ENCODE peak calls at places on chromosomes 2 and 18, in four cellular contexts. One of them, this sample, is unnamed.

GRCh38 chr2:231646471-231646870 is 53.8 kb downstream of the TEX44 start:
- DNase-seq in upper lobe of right lung: no peak
- DNase-seq in CD4-positive, CD25-positive, alpha-beta regulatory T cell: no peak
- DNase-seq in astrocyte: no peak
- DNase-seq in this sample: no peak

GRCh38 chr2:142112648-142113278 is 18.1 kb downstream of the LRP1B start:
- DNase-seq in astrocyte: peak; percentile 94
- DNase-seq in upper lobe of right lung: no peak
- DNase-seq in CD4-positive, CD25-positive, alpha-beta regulatory T cell: no peak
- DNase-seq in this sample: no peak

GRCh38 chr2:173997269-173997668 is 32.1 kb upstream of the SP3 start:
- DNase-seq in CD4-positive, CD25-positive, alpha-beta regulatory T cell: no peak
- DNase-seq in upper lobe of right lung: peak; percentile 90
- DNase-seq in astrocyte: no peak
- DNase-seq in this sample: no peak

GRCh38 chr18:40380657-40381441 is 1574.2 kb upstream of the PIK3C3 start:
- DNase-seq in upper lobe of right lung: no peak
- DNase-seq in astrocyte: peak; percentile 52
- DNase-seq in CD4-positive, CD25-positive, alpha-beta regulatory T cell: no peak
- DNase-seq in this sample: no peak

GRCh38 chr2:163637876-163638275 is 97.9 kb downstream of the FIGN start:
- DNase-seq in upper lobe of right lung: no peak
- DNase-seq in CD4-positive, CD25-positive, alpha-beta regulatory T cell: no peak
- DNase-seq in astrocyte: no peak
- DNase-seq in this sample: no peak

GRCh38 chr18:77144451-77145118 is 12.0 kb upstream of the MBP start:
- DNase-seq in upper lobe of right lung: no peak
- DNase-seq in astrocyte: no peak
- DNase-seq in CD4-positive, CD25-positive, alpha-beta regulatory T cell: no peak
- DNase-seq in this sample: no peak

GRCh38 chr2:241445426-241445825 is 63.0 kb downstream of the STK25 start:
- DNase-seq in upper lobe of right lung: no peak
- DNase-seq in CD4-positive, CD25-positive, alpha-beta regulatory T cell: no peak
- DNase-seq in astrocyte: no peak
- DNase-seq in this sample: no peak

GRCh38 chr2:1791670-1792069 is 47.4 kb upstream of the PXDN start:
- DNase-seq in CD4-positive, CD25-positive, alpha-beta regulatory T cell: no peak
- DNase-seq in astrocyte: no peak
- DNase-seq in upper lobe of right lung: no peak
- DNase-seq in this sample: no peak

GRCh38 chr18:43936176-43936575 is 658.9 kb upstream of the SYT4 start:
- DNase-seq in CD4-positive, CD25-positive, alpha-beta regulatory T cell: no peak
- DNase-seq in upper lobe of right lung: no peak
- DNase-seq in astrocyte: no peak
- DNase-seq in this sample: no peak

GRCh38 chr2:1491751-1492150 is 78.5 kb downstream of the TPO start:
- DNase-seq in CD4-positive, CD25-positive, alpha-beta regulatory T cell: no peak
- DNase-seq in upper lobe of right lung: peak; percentile 54
- DNase-seq in astrocyte: no peak
- DNase-seq in this sample: no peak

GRCh38 chr2:148720501-148720998 is 76.0 kb downstream of the EPC2 start:
- DNase-seq in astrocyte: no peak
- DNase-seq in upper lobe of right lung: no peak
- DNase-seq in CD4-positive, CD25-positive, alpha-beta regulatory T cell: no peak
- DNase-seq in this sample: no peak

GRCh38 chr18:63179422-63179821 is 140.1 kb downstream of the BCL2 start:
- DNase-seq in upper lobe of right lung: no peak
- DNase-seq in astrocyte: no peak
- DNase-seq in CD4-positive, CD25-positive, alpha-beta regulatory T cell: no peak
- DNase-seq in this sample: no peak

GRCh38 chr2:28673338-28673737 is 78.3 kb upstream of the PPP1CB start:
- DNase-seq in upper lobe of right lung: no peak
- DNase-seq in astrocyte: no peak
- DNase-seq in CD4-positive, CD25-positive, alpha-beta regulatory T cell: no peak
- DNase-seq in this sample: no peak

GRCh38 chr18:394997-395383 is 105.5 kb downstream of the COLEC12 start:
- DNase-seq in astrocyte: peak; percentile 91
- DNase-seq in CD4-positive, CD25-positive, alpha-beta regulatory T cell: no peak
- DNase-seq in upper lobe of right lung: no peak
- DNase-seq in this sample: no peak

GRCh38 chr18:76791106-76791505 is 31.3 kb upstream of the ZNF236 start:
- DNase-seq in upper lobe of right lung: no peak
- DNase-seq in CD4-positive, CD25-positive, alpha-beta regulatory T cell: no peak
- DNase-seq in astrocyte: peak; percentile 7
- DNase-seq in this sample: no peak

GRCh38 chr18:32328379-32328778 is 138.5 kb downstream of the MEP1B start:
- DNase-seq in upper lobe of right lung: no peak
- DNase-seq in CD4-positive, CD25-positive, alpha-beta regulatory T cell: no peak
- DNase-seq in astrocyte: peak; percentile 80
- DNase-seq in this sample: no peak

GRCh38 chr2:229922449-229923386 is at the start of gene FBXO36:
- DNase-seq in upper lobe of right lung: peak; percentile 94
- DNase-seq in astrocyte: peak; percentile 44
- DNase-seq in CD4-positive, CD25-positive, alpha-beta regulatory T cell: no peak
- DNase-seq in this sample: peak; percentile 70

GRCh38 chr18:44231936-44232335 is 448.8 kb upstream of the SETBP1 start:
- DNase-seq in CD4-positive, CD25-positive, alpha-beta regulatory T cell: no peak
- DNase-seq in astrocyte: no peak
- DNase-seq in upper lobe of right lung: no peak
- DNase-seq in this sample: no peak

GRCh38 chr18:48375150-48375790 is 33.9 kb downstream of the ZBTB7C start:
- DNase-seq in astrocyte: no peak
- DNase-seq in upper lobe of right lung: no peak
- DNase-seq in CD4-positive, CD25-positive, alpha-beta regulatory T cell: no peak
- DNase-seq in this sample: no peak

GRCh38 chr2:71380665-71381064 is 49.1 kb downstream of the ZNF638 start:
- DNase-seq in astrocyte: peak; percentile 37
- DNase-seq in upper lobe of right lung: no peak
- DNase-seq in CD4-positive, CD25-positive, alpha-beta regulatory T cell: no peak
- DNase-seq in this sample: no peak

GRCh38 chr2:11422901-11423435 is 43.0 kb downstream of the E2F6 start:
- DNase-seq in upper lobe of right lung: no peak
- DNase-seq in astrocyte: no peak
- DNase-seq in CD4-positive, CD25-positive, alpha-beta regulatory T cell: no peak
- DNase-seq in this sample: no peak

GRCh38 chr2:88826399-88826798 is 134.9 kb downstream of the RPIA start:
- DNase-seq in astrocyte: no peak
- DNase-seq in upper lobe of right lung: no peak
- DNase-seq in CD4-positive, CD25-positive, alpha-beta regulatory T cell: no peak
- DNase-seq in this sample: no peak

GRCh38 chr2:3751281-3751680 is 47.9 kb downstream of the DCDC2C start:
- DNase-seq in upper lobe of right lung: no peak
- DNase-seq in astrocyte: no peak
- DNase-seq in CD4-positive, CD25-positive, alpha-beta regulatory T cell: no peak
- DNase-seq in this sample: no peak

GRCh38 chr2:215361876-215362561 is 50.2 kb downstream of the ATIC start:
- DNase-seq in upper lobe of right lung: no peak
- DNase-seq in astrocyte: no peak
- DNase-seq in CD4-positive, CD25-positive, alpha-beta regulatory T cell: no peak
- DNase-seq in this sample: no peak

GRCh38 chr2:23541453-23542334 is 156.7 kb downstream of the KLHL29 start:
- DNase-seq in CD4-positive, CD25-positive, alpha-beta regulatory T cell: no peak
- DNase-seq in astrocyte: no peak
- DNase-seq in upper lobe of right lung: no peak
- DNase-seq in this sample: no peak

GRCh38 chr18:78948707-78949106 is 30.9 kb upstream of the SALL3 start:
- DNase-seq in upper lobe of right lung: no peak
- DNase-seq in astrocyte: no peak
- DNase-seq in CD4-positive, CD25-positive, alpha-beta regulatory T cell: no peak
- DNase-seq in this sample: no peak

GRCh38 chr2:46538393-46538792 is 59.0 kb downstream of the TMEM247 start:
- DNase-seq in astrocyte: no peak
- DNase-seq in upper lobe of right lung: no peak
- DNase-seq in CD4-positive, CD25-positive, alpha-beta regulatory T cell: no peak
- DNase-seq in this sample: no peak

GRCh38 chr2:9770308-9771100 is 72.8 kb upstream of the TAF1B start:
- DNase-seq in upper lobe of right lung: peak; percentile 76
- DNase-seq in CD4-positive, CD25-positive, alpha-beta regulatory T cell: peak; percentile 29
- DNase-seq in astrocyte: peak; percentile 61
- DNase-seq in this sample: peak; percentile 42

GRCh38 chr2:193303464-193303863 is 1108.7 kb upstream of the TMEFF2 start:
- DNase-seq in CD4-positive, CD25-positive, alpha-beta regulatory T cell: no peak
- DNase-seq in astrocyte: no peak
- DNase-seq in upper lobe of right lung: no peak
- DNase-seq in this sample: no peak

DNA sequence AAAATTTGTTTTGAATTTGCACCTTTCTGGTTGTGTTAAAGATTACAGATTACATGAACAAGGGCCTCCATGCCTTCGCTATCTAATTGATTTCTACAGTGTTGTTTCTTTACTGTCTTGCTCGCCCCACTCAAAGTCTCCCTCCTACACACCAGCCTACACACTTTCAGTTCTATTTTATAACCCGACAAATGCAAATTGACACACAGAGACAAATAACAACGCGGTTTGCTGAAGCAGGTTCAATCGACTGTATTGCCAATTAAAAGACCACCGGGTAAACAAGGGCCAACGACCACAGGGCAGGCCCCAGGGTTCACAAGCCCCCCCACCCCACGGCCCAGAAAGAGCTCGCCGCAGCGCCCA is 866 bp downstream of the STARD7 start:
- DNase-seq in CD4-positive, CD25-positive, alpha-beta regulatory T cell: no peak
- DNase-seq in astrocyte: no peak
- DNase-seq in upper lobe of right lung: no peak
- DNase-seq in this sample: no peak
- H3K4me1 ChIP-seq in CD4-positive, CD25-positive, alpha-beta regulatory T cell: peaks cover 57% of the 10 kb centered on the region
- H3K4me1 ChIP-seq in astrocyte: peaks cover 34% of the 10 kb centered on the region
- H3K4me1 ChIP-seq in upper lobe of right lung: peaks cover 58% of the 10 kb centered on the region
- H3K4me1 ChIP-seq in this sample: peaks cover 25% of the 10 kb centered on the region

GRCh38 chr2:98908909-98909308 is 27.1 kb downstream of the CRACDL start:
- DNase-seq in CD4-positive, CD25-positive, alpha-beta regulatory T cell: no peak
- DNase-seq in astrocyte: peak; percentile 25
- DNase-seq in upper lobe of right lung: no peak
- DNase-seq in this sample: no peak

GRCh38 chr2:98911126-98911375 is 25.0 kb downstream of the CRACDL start:
- DNase-seq in CD4-positive, CD25-positive, alpha-beta regulatory T cell: no peak
- DNase-seq in upper lobe of right lung: no peak
- DNase-seq in astrocyte: no peak
- DNase-seq in this sample: no peak

GRCh38 chr2:98909381-98910211 is 26.4 kb downstream of the CRACDL start:
- DNase-seq in CD4-positive, CD25-positive, alpha-beta regulatory T cell: no peak
- DNase-seq in upper lobe of right lung: peak; percentile 91
- DNase-seq in astrocyte: peak; percentile 87
- DNase-seq in this sample: no peak

GRCh38 chr2:98911376-98912154 is 24.5 kb downstream of the CRACDL start:
- DNase-seq in upper lobe of right lung: peak; percentile 37
- DNase-seq in astrocyte: peak; percentile 50
- DNase-seq in CD4-positive, CD25-positive, alpha-beta regulatory T cell: no peak
- DNase-seq in this sample: no peak

GRCh38 chr2:98910349-98911125 is 25.5 kb downstream of the CRACDL start:
- DNase-seq in CD4-positive, CD25-positive, alpha-beta regulatory T cell: no peak
- DNase-seq in upper lobe of right lung: peak; percentile 58
- DNase-seq in astrocyte: no peak
- DNase-seq in this sample: no peak
- H3K4me1 ChIP-seq in CD4-positive, CD25-positive, alpha-beta regulatory T cell: peaks cover 4% of the 10 kb centered on the region
- H3K4me1 ChIP-seq in upper lobe of right lung: peaks cover 38% of the 10 kb centered on the region
- H3K4me1 ChIP-seq in astrocyte: peaks cover 45% of the 10 kb centered on the region
- H3K4me1 ChIP-seq in this sample: no peaks in the 10 kb centered on the region

GRCh38 chr2:48253301-48253700 is 276.7 kb upstream of the STON1 start:
- DNase-seq in CD4-positive, CD25-positive, alpha-beta regulatory T cell: no peak
- DNase-seq in astrocyte: no peak
- DNase-seq in upper lobe of right lung: no peak
- DNase-seq in this sample: no peak

GRCh38 chr2:48251437-48252148 is 278.4 kb upstream of the STON1 start:
- DNase-seq in astrocyte: no peak
- DNase-seq in CD4-positive, CD25-positive, alpha-beta regulatory T cell: no peak
- DNase-seq in upper lobe of right lung: no peak
- DNase-seq in this sample: no peak

GRCh38 chr2:48257456-48257855 is 272.5 kb upstream of the STON1 start:
- DNase-seq in upper lobe of right lung: no peak
- DNase-seq in astrocyte: no peak
- DNase-seq in CD4-positive, CD25-positive, alpha-beta regulatory T cell: no peak
- DNase-seq in this sample: no peak

GRCh38 chr2:48250943-48251342 is 279.0 kb upstream of the STON1 start:
- DNase-seq in upper lobe of right lung: no peak
- DNase-seq in astrocyte: no peak
- DNase-seq in CD4-positive, CD25-positive, alpha-beta regulatory T cell: no peak
- DNase-seq in this sample: no peak

GRCh38 chr2:48254839-48255238 is 275.1 kb upstream of the STON1 start:
- DNase-seq in CD4-positive, CD25-positive, alpha-beta regulatory T cell: no peak
- DNase-seq in upper lobe of right lung: no peak
- DNase-seq in astrocyte: no peak
- DNase-seq in this sample: no peak
- H3K4me1 ChIP-seq in CD4-positive, CD25-positive, alpha-beta regulatory T cell: no peaks in the 10 kb centered on the region
- H3K4me1 ChIP-seq in upper lobe of right lung: peaks cover 15% of the 10 kb centered on the region
- H3K4me1 ChIP-seq in astrocyte: peaks cover 3% of the 10 kb centered on the region
- H3K4me1 ChIP-seq in this sample: no peaks in the 10 kb centered on the region

GRCh38 chr18:10516078-10516477 is 9.7 kb upstream of the NAPG start:
- DNase-seq in CD4-positive, CD25-positive, alpha-beta regulatory T cell: no peak
- DNase-seq in astrocyte: no peak
- DNase-seq in upper lobe of right lung: no peak
- DNase-seq in this sample: no peak
- H3K4me1 ChIP-seq in CD4-positive, CD25-positive, alpha-beta regulatory T cell: peaks cover 6% of the 10 kb centered on the region
- H3K4me1 ChIP-seq in astrocyte: peaks cover 9% of the 10 kb centered on the region
- H3K4me1 ChIP-seq in upper lobe of right lung: peaks cover 20% of the 10 kb centered on the region
- H3K4me1 ChIP-seq in this sample: no peaks in the 10 kb centered on the region

DNA sequence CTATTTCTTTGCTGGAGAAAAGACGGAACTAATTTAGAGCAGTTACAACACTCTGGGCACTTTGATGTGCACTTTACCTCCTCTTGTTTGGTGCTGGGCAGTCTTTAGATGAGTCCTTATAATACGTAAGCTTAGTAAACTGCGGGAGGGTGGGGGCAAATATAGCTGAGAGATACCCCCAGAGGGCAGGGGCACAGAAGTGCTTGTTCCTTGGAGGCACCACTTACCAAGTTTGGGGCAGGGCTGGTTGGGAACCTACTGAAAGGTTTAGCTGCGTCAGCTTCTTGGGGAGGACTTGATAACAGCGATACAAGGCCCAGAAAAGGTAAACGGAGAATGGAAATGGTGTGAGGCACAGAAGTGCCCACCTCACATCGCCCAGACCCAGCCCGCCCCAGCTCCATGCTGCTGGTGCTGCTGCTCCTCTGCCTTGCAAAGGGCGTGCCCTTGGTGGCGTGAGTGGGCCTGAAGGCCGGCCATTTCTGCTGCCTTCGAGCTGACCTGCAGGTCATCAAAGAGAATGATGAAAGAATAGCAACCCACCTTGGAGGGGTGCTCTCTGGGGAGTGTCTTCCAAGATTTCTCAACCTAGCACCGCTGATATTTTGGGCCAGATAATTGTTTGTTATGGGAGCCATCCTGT is 128.2 kb upstream of the EML6 start:
- DNase-seq in astrocyte: no peak
- DNase-seq in CD4-positive, CD25-positive, alpha-beta regulatory T cell: no peak
- DNase-seq in upper lobe of right lung: no peak
- DNase-seq in this sample: no peak
- H3K4me1 ChIP-seq in astrocyte: peaks cover 33% of the 10 kb centered on the region
- H3K4me1 ChIP-seq in CD4-positive, CD25-positive, alpha-beta regulatory T cell: peaks cover 72% of the 10 kb centered on the region
- H3K4me1 ChIP-seq in upper lobe of right lung: peaks cover 76% of the 10 kb centered on the region
- H3K4me1 ChIP-seq in this sample: peaks cover 61% of the 10 kb centered on the region

GRCh38 chr2:68416081-68416675 is 50.9 kb downstream of the FBXO48 start:
- DNase-seq in astrocyte: no peak
- DNase-seq in upper lobe of right lung: no peak
- DNase-seq in CD4-positive, CD25-positive, alpha-beta regulatory T cell: no peak
- DNase-seq in this sample: no peak
- H3K4me1 ChIP-seq in astrocyte: no peaks in the 10 kb centered on the region
- H3K4me1 ChIP-seq in upper lobe of right lung: no peaks in the 10 kb centered on the region
- H3K4me1 ChIP-seq in CD4-positive, CD25-positive, alpha-beta regulatory T cell: peaks cover 4% of the 10 kb centered on the region
- H3K4me1 ChIP-seq in this sample: no peaks in the 10 kb centered on the region

GRCh38 chr2:235669269-235669831 is 175.5 kb downstream of the AGAP1 start:
- DNase-seq in CD4-positive, CD25-positive, alpha-beta regulatory T cell: no peak
- DNase-seq in astrocyte: peak; percentile 59
- DNase-seq in upper lobe of right lung: peak; percentile 79
- DNase-seq in this sample: peak; percentile 47
- H3K4me1 ChIP-seq in CD4-positive, CD25-positive, alpha-beta regulatory T cell: no peaks in the 10 kb centered on the region
- H3K4me1 ChIP-seq in astrocyte: peaks cover 10% of the 10 kb centered on the region
- H3K4me1 ChIP-seq in upper lobe of right lung: peaks cover 19% of the 10 kb centered on the region
- H3K4me1 ChIP-seq in this sample: no peaks in the 10 kb centered on the region

This sample was measured in effector memory CD4-positive, alpha-beta T cell.